ENCODE peak calls at places on chromosomes 16 and 17, in nine cellular contexts. One of them, this sample, is unnamed.
A peak's percentile ranks its signal among the peaks of the same experiment; 100 is the strongest.

GRCh38 chr17:82932146-82933005 is 92.6 kb upstream of the ZNF750 start:
- DNase-seq in right lobe of liver: peak; percentile 11
- DNase-seq in transverse colon: no peak
- DNase-seq in cardiac muscle cell: no peak
- DNase-seq in heart left ventricle: peak; percentile 8
- DNase-seq in A673: no peak
- DNase-seq in effector memory CD4-positive, alpha-beta T cell: no peak
- DNase-seq in heart right ventricle: no peak
- DNase-seq in gastrocnemius medialis: no peak
- DNase-seq in this sample: no peak

GRCh38 chr16:29729116-29729521 is 16.7 kb downstream of the C16orf54 start:
- DNase-seq in right lobe of liver: no peak
- DNase-seq in transverse colon: no peak
- DNase-seq in cardiac muscle cell: peak; percentile 65
- DNase-seq in heart left ventricle: no peak
- DNase-seq in A673: peak; percentile 75
- DNase-seq in effector memory CD4-positive, alpha-beta T cell: no peak
- DNase-seq in heart right ventricle: no peak
- DNase-seq in gastrocnemius medialis: no peak
- DNase-seq in this sample: no peak

GRCh38 chr17:61868074-61868473 is 4.7 kb upstream of the BRIP1 start:
- DNase-seq in right lobe of liver: no peak
- DNase-seq in transverse colon: no peak
- DNase-seq in cardiac muscle cell: no peak
- DNase-seq in heart left ventricle: no peak
- DNase-seq in A673: no peak
- DNase-seq in effector memory CD4-positive, alpha-beta T cell: no peak
- DNase-seq in heart right ventricle: no peak
- DNase-seq in gastrocnemius medialis: no peak
- DNase-seq in this sample: no peak

GRCh38 chr17:12959441-12959840 is 58.4 kb downstream of the ELAC2 start:
- DNase-seq in right lobe of liver: no peak
- DNase-seq in transverse colon: no peak
- DNase-seq in cardiac muscle cell: no peak
- DNase-seq in heart left ventricle: no peak
- DNase-seq in A673: no peak
- DNase-seq in effector memory CD4-positive, alpha-beta T cell: no peak
- DNase-seq in heart right ventricle: no peak
- DNase-seq in gastrocnemius medialis: no peak
- DNase-seq in this sample: no peak

GRCh38 chr17:39028690-39029089 is 61.5 kb upstream of the FBXO47 start:
- DNase-seq in right lobe of liver: no peak
- DNase-seq in transverse colon: no peak
- DNase-seq in cardiac muscle cell: no peak
- DNase-seq in heart left ventricle: no peak
- DNase-seq in A673: no peak
- DNase-seq in effector memory CD4-positive, alpha-beta T cell: no peak
- DNase-seq in heart right ventricle: no peak
- DNase-seq in gastrocnemius medialis: no peak
- DNase-seq in this sample: no peak

GRCh38 chr16:73065617-73066313 is 17.8 kb upstream of the ZFHX3 start:
- DNase-seq in right lobe of liver: peak; percentile 53
- DNase-seq in transverse colon: peak; percentile 39
- DNase-seq in cardiac muscle cell: no peak
- DNase-seq in heart left ventricle: no peak
- DNase-seq in A673: no peak
- DNase-seq in effector memory CD4-positive, alpha-beta T cell: no peak
- DNase-seq in heart right ventricle: peak; percentile 54
- DNase-seq in gastrocnemius medialis: no peak
- DNase-seq in this sample: no peak

GRCh38 chr16:2586241-2586640 is 48.4 kb downstream of the PDPK1 start:
- DNase-seq in right lobe of liver: peak; percentile 11
- DNase-seq in transverse colon: no peak
- DNase-seq in cardiac muscle cell: no peak
- DNase-seq in heart left ventricle: no peak
- DNase-seq in A673: no peak
- DNase-seq in effector memory CD4-positive, alpha-beta T cell: no peak
- DNase-seq in heart right ventricle: no peak
- DNase-seq in gastrocnemius medialis: no peak
- DNase-seq in this sample: no peak

GRCh38 chr16:52993179-52993578 is 59.5 kb downstream of the CHD9NB start:
- DNase-seq in right lobe of liver: no peak
- DNase-seq in transverse colon: no peak
- DNase-seq in cardiac muscle cell: no peak
- DNase-seq in heart left ventricle: no peak
- DNase-seq in A673: no peak
- DNase-seq in effector memory CD4-positive, alpha-beta T cell: no peak
- DNase-seq in heart right ventricle: no peak
- DNase-seq in gastrocnemius medialis: no peak
- DNase-seq in this sample: no peak

GRCh38 chr17:57767561-57767960 is 22.5 kb upstream of the CCDC182 start:
- DNase-seq in right lobe of liver: no peak
- DNase-seq in transverse colon: no peak
- DNase-seq in cardiac muscle cell: no peak
- DNase-seq in heart left ventricle: no peak
- DNase-seq in A673: no peak
- DNase-seq in effector memory CD4-positive, alpha-beta T cell: no peak
- DNase-seq in heart right ventricle: no peak
- DNase-seq in gastrocnemius medialis: no peak
- DNase-seq in this sample: no peak

DNA sequence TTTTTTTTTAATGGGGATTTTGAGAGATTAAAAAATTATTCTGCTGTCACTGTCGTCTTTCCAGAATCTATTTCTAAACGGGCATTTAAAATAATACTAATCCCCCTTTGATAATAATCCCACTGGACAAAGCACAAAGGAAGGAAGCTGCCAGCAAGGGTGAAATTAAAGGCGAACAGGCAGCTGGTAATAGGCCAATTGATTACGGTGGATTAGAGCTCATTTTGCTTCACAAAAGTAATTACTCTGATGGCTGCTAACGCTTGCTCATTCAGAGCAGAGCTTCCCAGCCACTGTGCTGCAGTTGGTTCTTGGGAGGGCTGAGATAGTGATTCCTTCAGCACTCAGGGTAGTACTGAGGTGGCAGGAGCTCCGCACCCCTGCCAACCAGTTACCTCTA is 205.7 kb downstream of the SNX29 start:
- DNase-seq in right lobe of liver: no peak
- DNase-seq in transverse colon: no peak
- DNase-seq in cardiac muscle cell: no peak
- DNase-seq in heart left ventricle: no peak
- DNase-seq in A673: peak; percentile 20
- DNase-seq in effector memory CD4-positive, alpha-beta T cell: no peak
- DNase-seq in heart right ventricle: no peak
- DNase-seq in gastrocnemius medialis: no peak
- DNase-seq in this sample: no peak
- H3K4me1 ChIP-seq in right lobe of liver: peaks cover 13% of the 10 kb centered on the region
- H3K4me1 ChIP-seq in transverse colon: no peaks in the 10 kb centered on the region
- H3K4me1 ChIP-seq in cardiac muscle cell: no peaks in the 10 kb centered on the region
- H3K4me1 ChIP-seq in heart left ventricle: no peaks in the 10 kb centered on the region
- H3K4me1 ChIP-seq in A673: no peaks in the 10 kb centered on the region
- H3K4me1 ChIP-seq in effector memory CD4-positive, alpha-beta T cell: no peaks in the 10 kb centered on the region
- H3K4me1 ChIP-seq in heart right ventricle: no peaks in the 10 kb centered on the region
- H3K4me1 ChIP-seq in gastrocnemius medialis: peaks cover 8% of the 10 kb centered on the region
- H3K4me1 ChIP-seq in this sample: no peaks in the 10 kb centered on the region

GRCh38 chr16:86529160-86529559 is 18.8 kb downstream of the FOXF1 start:
- DNase-seq in right lobe of liver: peak; percentile 2
- DNase-seq in transverse colon: no peak
- DNase-seq in cardiac muscle cell: no peak
- DNase-seq in heart left ventricle: no peak
- DNase-seq in A673: no peak
- DNase-seq in effector memory CD4-positive, alpha-beta T cell: no peak
- DNase-seq in heart right ventricle: no peak
- DNase-seq in gastrocnemius medialis: peak; percentile 43
- DNase-seq in this sample: no peak

GRCh38 chr16:86527366-86527765 is 17.0 kb downstream of the FOXF1 start:
- DNase-seq in right lobe of liver: no peak
- DNase-seq in transverse colon: no peak
- DNase-seq in cardiac muscle cell: no peak
- DNase-seq in heart left ventricle: no peak
- DNase-seq in A673: no peak
- DNase-seq in effector memory CD4-positive, alpha-beta T cell: no peak
- DNase-seq in heart right ventricle: no peak
- DNase-seq in gastrocnemius medialis: no peak
- DNase-seq in this sample: no peak

GRCh38 chr16:86530251-86531192 is 20.2 kb downstream of the FOXF1 start:
- DNase-seq in right lobe of liver: peak; percentile 5
- DNase-seq in transverse colon: no peak
- DNase-seq in cardiac muscle cell: no peak
- DNase-seq in heart left ventricle: no peak
- DNase-seq in A673: no peak
- DNase-seq in effector memory CD4-positive, alpha-beta T cell: no peak
- DNase-seq in heart right ventricle: no peak
- DNase-seq in gastrocnemius medialis: no peak
- DNase-seq in this sample: no peak

GRCh38 chr16:86525696-86526095 is 15.4 kb downstream of the FOXF1 start:
- DNase-seq in right lobe of liver: no peak
- DNase-seq in transverse colon: no peak
- DNase-seq in cardiac muscle cell: no peak
- DNase-seq in heart left ventricle: no peak
- DNase-seq in A673: no peak
- DNase-seq in effector memory CD4-positive, alpha-beta T cell: no peak
- DNase-seq in heart right ventricle: no peak
- DNase-seq in gastrocnemius medialis: no peak
- DNase-seq in this sample: no peak

DNA sequence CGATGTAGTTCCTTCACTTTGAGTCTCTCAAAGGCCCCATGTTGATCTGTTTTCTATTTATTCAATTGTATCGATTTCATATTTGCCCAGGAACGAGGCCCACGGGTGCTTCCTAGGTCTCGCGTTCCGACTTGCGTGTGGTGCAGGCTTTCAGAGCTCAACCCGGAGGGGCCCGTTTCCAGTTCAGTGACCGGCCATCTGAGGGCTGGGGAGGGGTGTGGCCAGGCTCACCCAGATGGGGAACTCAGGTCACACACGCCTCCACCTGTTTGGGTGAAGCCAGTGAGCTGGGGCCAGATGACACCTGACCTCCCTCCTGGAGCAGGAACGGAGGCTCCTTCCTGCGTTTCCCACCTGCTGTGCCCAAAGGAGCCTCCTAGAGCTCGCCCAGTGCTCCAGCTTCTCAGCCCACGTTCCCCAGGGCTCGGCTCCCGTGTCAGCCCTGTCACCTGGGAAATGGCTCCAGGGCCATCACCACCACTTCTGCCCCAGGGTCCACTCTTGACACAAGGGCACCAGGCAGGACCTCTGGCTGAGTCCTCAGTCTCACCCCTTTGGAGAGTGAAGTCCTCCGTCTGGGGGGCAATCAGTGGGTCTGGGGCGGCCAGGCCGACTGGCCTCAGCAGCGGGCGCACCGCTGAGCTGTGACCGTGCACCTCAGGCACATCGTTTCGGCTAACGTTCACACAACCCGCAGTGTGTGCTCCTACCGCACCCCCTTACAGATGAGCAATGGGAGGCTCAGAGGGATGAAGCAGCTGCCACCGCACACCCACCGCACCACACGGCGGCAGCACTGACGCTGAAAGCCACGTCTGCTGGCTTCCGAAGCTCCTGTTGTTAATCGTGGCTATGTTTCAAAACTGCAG is 18.0 kb downstream of the FOXF1 start:
- DNase-seq in right lobe of liver: no peak
- DNase-seq in transverse colon: no peak
- DNase-seq in cardiac muscle cell: no peak
- DNase-seq in heart left ventricle: no peak
- DNase-seq in A673: no peak
- DNase-seq in effector memory CD4-positive, alpha-beta T cell: no peak
- DNase-seq in heart right ventricle: no peak
- DNase-seq in gastrocnemius medialis: no peak
- DNase-seq in this sample: no peak
- H3K27ac ChIP-seq in right lobe of liver: no peak overlapping the region
- H3K27ac ChIP-seq in transverse colon: no peak overlapping the region
- H3K27ac ChIP-seq in cardiac muscle cell: no peak overlapping the region
- H3K27ac ChIP-seq in heart left ventricle: no peak overlapping the region
- H3K27ac ChIP-seq in A673: no peak overlapping the region
- H3K27ac ChIP-seq in effector memory CD4-positive, alpha-beta T cell: no peak overlapping the region
- H3K27ac ChIP-seq in heart right ventricle: no peak overlapping the region
- H3K27ac ChIP-seq in gastrocnemius medialis: no peak overlapping the region
- H3K27ac ChIP-seq in this sample: no peak overlapping the region

GRCh38 chr17:8073627-8074485 is 13.7 kb downstream of the ALOX12B start:
- DNase-seq in right lobe of liver: peak; percentile 80
- DNase-seq in transverse colon: peak; percentile 79
- DNase-seq in cardiac muscle cell: peak; percentile 84
- DNase-seq in heart left ventricle: peak; percentile 66
- DNase-seq in A673: peak; percentile 79
- DNase-seq in effector memory CD4-positive, alpha-beta T cell: peak; percentile 67
- DNase-seq in heart right ventricle: peak; percentile 77
- DNase-seq in gastrocnemius medialis: no peak
- DNase-seq in this sample: peak; percentile 70

GRCh38 chr17:8075574-8076342 is 11.8 kb downstream of the ALOX12B start:
- DNase-seq in right lobe of liver: no peak
- DNase-seq in transverse colon: no peak
- DNase-seq in cardiac muscle cell: no peak
- DNase-seq in heart left ventricle: no peak
- DNase-seq in A673: no peak
- DNase-seq in effector memory CD4-positive, alpha-beta T cell: no peak
- DNase-seq in heart right ventricle: no peak
- DNase-seq in gastrocnemius medialis: no peak
- DNase-seq in this sample: no peak

GRCh38 chr17:8076502-8077266 is 10.8 kb downstream of the ALOX12B start:
- DNase-seq in right lobe of liver: no peak
- DNase-seq in transverse colon: no peak
- DNase-seq in cardiac muscle cell: no peak
- DNase-seq in heart left ventricle: no peak
- DNase-seq in A673: no peak
- DNase-seq in effector memory CD4-positive, alpha-beta T cell: no peak
- DNase-seq in heart right ventricle: no peak
- DNase-seq in gastrocnemius medialis: no peak
- DNase-seq in this sample: no peak

GRCh38 chr17:8072727-8073461 is 14.6 kb downstream of the ALOX12B start:
- DNase-seq in right lobe of liver: no peak
- DNase-seq in transverse colon: no peak
- DNase-seq in cardiac muscle cell: no peak
- DNase-seq in heart left ventricle: no peak
- DNase-seq in A673: no peak
- DNase-seq in effector memory CD4-positive, alpha-beta T cell: no peak
- DNase-seq in heart right ventricle: no peak
- DNase-seq in gastrocnemius medialis: no peak
- DNase-seq in this sample: no peak

DNA sequence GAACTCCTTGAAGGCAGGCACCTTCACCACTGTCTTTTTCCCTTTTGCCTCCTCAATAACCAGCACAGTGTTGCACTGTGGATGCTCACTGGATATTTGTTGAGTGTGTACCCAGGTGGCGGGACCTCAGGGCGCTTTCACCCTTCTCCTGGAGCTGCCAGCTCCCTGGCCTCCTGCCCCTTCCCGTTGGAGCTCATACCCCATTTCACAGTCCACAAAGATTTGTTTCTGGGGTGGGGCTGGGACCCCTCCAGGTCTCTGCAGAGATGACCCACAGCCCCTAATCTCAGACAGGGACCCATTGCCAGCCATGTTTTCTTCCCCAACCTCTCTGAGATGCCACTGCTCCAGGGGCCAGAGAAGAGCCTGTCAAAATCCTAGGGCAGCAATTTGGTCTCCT is 12.4 kb downstream of the ALOX12B start:
- DNase-seq in right lobe of liver: no peak
- DNase-seq in transverse colon: no peak
- DNase-seq in cardiac muscle cell: no peak
- DNase-seq in heart left ventricle: no peak
- DNase-seq in A673: no peak
- DNase-seq in effector memory CD4-positive, alpha-beta T cell: no peak
- DNase-seq in heart right ventricle: no peak
- DNase-seq in gastrocnemius medialis: no peak
- DNase-seq in this sample: no peak
- H3K27me3 ChIP-seq in right lobe of liver: peaks cover 33% of the 10 kb centered on the region
- H3K27me3 ChIP-seq in transverse colon: peaks cover 81% of the 10 kb centered on the region
- H3K27me3 ChIP-seq in cardiac muscle cell: peaks cover 98% of the 10 kb centered on the region
- H3K27me3 ChIP-seq in heart left ventricle: peaks cover 84% of the 10 kb centered on the region
- H3K27me3 ChIP-seq in A673: peaks cover 31% of the 10 kb centered on the region
- H3K27me3 ChIP-seq in effector memory CD4-positive, alpha-beta T cell: peaks cover 21% of the 10 kb centered on the region
- H3K27me3 ChIP-seq in heart right ventricle: peaks cover 95% of the 10 kb centered on the region
- H3K27me3 ChIP-seq in gastrocnemius medialis: peaks cover 73% of the 10 kb centered on the region
- H3K27me3 ChIP-seq in this sample: peaks cover 63% of the 10 kb centered on the region

GRCh38 chr16:67551972-67552371 is 10.4 kb upstream of the CTCF start:
- DNase-seq in right lobe of liver: no peak
- DNase-seq in transverse colon: no peak
- DNase-seq in cardiac muscle cell: no peak
- DNase-seq in heart left ventricle: no peak
- DNase-seq in A673: no peak
- DNase-seq in effector memory CD4-positive, alpha-beta T cell: no peak
- DNase-seq in heart right ventricle: no peak
- DNase-seq in gastrocnemius medialis: no peak
- DNase-seq in this sample: no peak
- H3K4me1 ChIP-seq in right lobe of liver: peaks cover 4% of the 10 kb centered on the region
- H3K4me1 ChIP-seq in transverse colon: peaks cover 12% of the 10 kb centered on the region
- H3K4me1 ChIP-seq in cardiac muscle cell: no peaks in the 10 kb centered on the region
- H3K4me1 ChIP-seq in heart left ventricle: peaks cover 11% of the 10 kb centered on the region
- H3K4me1 ChIP-seq in A673: peaks cover 5% of the 10 kb centered on the region
- H3K4me1 ChIP-seq in effector memory CD4-positive, alpha-beta T cell: peaks cover 43% of the 10 kb centered on the region
- H3K4me1 ChIP-seq in heart right ventricle: peaks cover 23% of the 10 kb centered on the region
- H3K4me1 ChIP-seq in gastrocnemius medialis: peaks cover 52% of the 10 kb centered on the region
- H3K4me1 ChIP-seq in this sample: peaks cover 12% of the 10 kb centered on the region